ENCODE peak calls at places on chromosomes 3 and 15, in four cellular contexts. One of them, this sample, is unnamed.

GRCh38 chr15:31801152-31801551 is 229.2 kb upstream of the CHRNA7 start:
- DNase-seq in K562: no peak
- DNase-seq in GM12878: no peak
- DNase-seq in H1: no peak
- DNase-seq in this sample: no peak

GRCh38 chr3:7112523-7113056 is 251.7 kb downstream of the GRM7 start:
- DNase-seq in K562: no peak
- DNase-seq in GM12878: no peak
- DNase-seq in H1: no peak
- DNase-seq in this sample: no peak

GRCh38 chr15:96307856-96308394 is 22.6 kb upstream of the NR2F2 start:
- DNase-seq in K562: no peak
- DNase-seq in GM12878: no peak
- DNase-seq in H1: no peak
- DNase-seq in this sample: no peak

GRCh38 chr15:60370105-60370803 is 27.5 kb downstream of the ANXA2 start:
- DNase-seq in K562: no peak
- DNase-seq in GM12878: no peak
- DNase-seq in H1: no peak
- DNase-seq in this sample: no peak

GRCh38 chr3:71372911-71373637 is 210.5 kb downstream of the FOXP1 start:
- DNase-seq in K562: no peak
- DNase-seq in GM12878: no peak
- DNase-seq in H1: no peak
- DNase-seq in this sample: no peak

GRCh38 chr3:111762535-111762934 is 96.5 kb upstream of the PHLDB2 start:
- DNase-seq in K562: no peak
- DNase-seq in GM12878: no peak
- DNase-seq in H1: no peak
- DNase-seq in this sample: peak; percentile 68

GRCh38 chr3:124522226-124522625 is 208.0 kb upstream of the UMPS start:
- DNase-seq in K562: no peak
- DNase-seq in GM12878: no peak
- DNase-seq in H1: no peak
- DNase-seq in this sample: no peak

GRCh38 chr3:7204848-7205156 is 343.9 kb downstream of the GRM7 start:
- DNase-seq in K562: no peak
- DNase-seq in GM12878: peak; percentile 41
- DNase-seq in H1: no peak
- DNase-seq in this sample: no peak

GRCh38 chr3:134359121-134360010 is 14.9 kb downstream of the AMOTL2 start:
- DNase-seq in K562: no peak
- DNase-seq in GM12878: no peak
- DNase-seq in H1: no peak
- DNase-seq in this sample: no peak

GRCh38 chr3:63976166-63976861 is 47.0 kb downstream of the PSMD6 start:
- DNase-seq in K562: no peak
- DNase-seq in GM12878: no peak
- DNase-seq in H1: no peak
- DNase-seq in this sample: peak; percentile 96

GRCh38 chr15:31453558-31454318 is 127.1 kb downstream of the KLF13 start:
- DNase-seq in K562: no peak
- DNase-seq in GM12878: no peak
- DNase-seq in H1: no peak
- DNase-seq in this sample: no peak

GRCh38 chr3:43194490-43195115 is 88.7 kb upstream of the POMGNT2 start:
- DNase-seq in K562: no peak
- DNase-seq in GM12878: no peak
- DNase-seq in H1: no peak
- DNase-seq in this sample: no peak

GRCh38 chr3:12884104-12884742 is 42.9 kb upstream of the RPL32 start:
- DNase-seq in K562: no peak
- DNase-seq in GM12878: no peak
- DNase-seq in H1: no peak
- DNase-seq in this sample: peak; percentile 15

GRCh38 chr15:64699767-64700388 is 75.5 kb downstream of the RBPMS2 start:
- DNase-seq in K562: no peak
- DNase-seq in GM12878: no peak
- DNase-seq in H1: peak; percentile 66
- DNase-seq in this sample: peak; percentile 48

GRCh38 chr15:92907880-92908279 is 7.8 kb downstream of the CHD2 start:
- DNase-seq in K562: no peak
- DNase-seq in GM12878: no peak
- DNase-seq in H1: no peak
- DNase-seq in this sample: peak; percentile 90

GRCh38 chr3:191721390-191721801 is 260.4 kb downstream of the PYDC2 start:
- DNase-seq in K562: no peak
- DNase-seq in GM12878: no peak
- DNase-seq in H1: no peak
- DNase-seq in this sample: no peak

GRCh38 chr3:18946524-18946923 is 201.8 kb upstream of the KCNH8 start:
- DNase-seq in K562: no peak
- DNase-seq in GM12878: no peak
- DNase-seq in H1: peak; percentile 29
- DNase-seq in this sample: no peak

GRCh38 chr3:126205717-126206655 is 25.6 kb upstream of the ALDH1L1 start:
- DNase-seq in K562: no peak
- DNase-seq in GM12878: no peak
- DNase-seq in H1: no peak
- DNase-seq in this sample: peak; percentile 6

GRCh38 chr3:149506965-149507364 is 32.5 kb downstream of the TM4SF4 start:
- DNase-seq in K562: no peak
- DNase-seq in GM12878: no peak
- DNase-seq in H1: no peak
- DNase-seq in this sample: no peak

GRCh38 chr3:38348903-38349302 is 2.3 kb downstream of the XYLB start:
- DNase-seq in K562: no peak
- DNase-seq in GM12878: no peak
- DNase-seq in H1: no peak
- DNase-seq in this sample: peak; percentile 57

GRCh38 chr15:43410572-43411214 is 39.8 kb downstream of the TUBGCP4 start:
- DNase-seq in K562: peak; percentile 51
- DNase-seq in GM12878: no peak
- DNase-seq in H1: no peak
- DNase-seq in this sample: peak; percentile 47

GRCh38 chr3:129446926-129447325 is 6.9 kb downstream of the IFT122 start:
- DNase-seq in K562: no peak
- DNase-seq in GM12878: no peak
- DNase-seq in H1: no peak
- DNase-seq in this sample: no peak

GRCh38 chr3:129453732-129454131 is 13.7 kb downstream of the IFT122 start:
- DNase-seq in K562: no peak
- DNase-seq in GM12878: no peak
- DNase-seq in H1: no peak
- DNase-seq in this sample: peak; percentile 75

GRCh38 chr3:129448187-129448895 is 8.3 kb downstream of the IFT122 start:
- DNase-seq in K562: no peak
- DNase-seq in GM12878: no peak
- DNase-seq in H1: no peak
- DNase-seq in this sample: no peak

GRCh38 chr3:129445472-129445871 is 5.4 kb downstream of the IFT122 start:
- DNase-seq in K562: no peak
- DNase-seq in GM12878: no peak
- DNase-seq in H1: no peak
- DNase-seq in this sample: no peak

GRCh38 chr3:129449279-129450115 is 9.5 kb downstream of the IFT122 start:
- DNase-seq in K562: no peak
- DNase-seq in GM12878: no peak
- DNase-seq in H1: no peak
- DNase-seq in this sample: no peak
- TF ChIP-seq CHD1 in K562: no peak
- TF ChIP-seq CHD1 in GM12878: no peak
- TF ChIP-seq CHD1 in H1: no peak
- TF ChIP-seq CHD1 in this sample: no peak

GRCh38 chr3:53592862-53593261 is 98.5 kb downstream of the CACNA1D start:
- DNase-seq in K562: no peak
- DNase-seq in GM12878: no peak
- DNase-seq in H1: no peak
- DNase-seq in this sample: no peak

GRCh38 chr3:53597136-53597915 is 102.9 kb downstream of the CACNA1D start:
- DNase-seq in K562: no peak
- DNase-seq in GM12878: no peak
- DNase-seq in H1: no peak
- DNase-seq in this sample: no peak

GRCh38 chr3:53594276-53594675 is 99.9 kb downstream of the CACNA1D start:
- DNase-seq in K562: no peak
- DNase-seq in GM12878: no peak
- DNase-seq in H1: no peak
- DNase-seq in this sample: no peak

GRCh38 chr3:53593611-53594010 is 99.2 kb downstream of the CACNA1D start:
- DNase-seq in K562: no peak
- DNase-seq in GM12878: no peak
- DNase-seq in H1: no peak
- DNase-seq in this sample: no peak

GRCh38 chr3:53595660-53596059 is 101.2 kb downstream of the CACNA1D start:
- DNase-seq in K562: no peak
- DNase-seq in GM12878: no peak
- DNase-seq in H1: no peak
- DNase-seq in this sample: no peak
- TF ChIP-seq CHD1 in K562: no peak
- TF ChIP-seq CHD1 in GM12878: no peak
- TF ChIP-seq CHD1 in H1: no peak
- TF ChIP-seq CHD1 in this sample: no peak

GRCh38 chr3:120052685-120053084 is 41.6 kb downstream of the GSK3B start:
- DNase-seq in K562: no peak
- DNase-seq in GM12878: no peak
- DNase-seq in H1: no peak
- DNase-seq in this sample: no peak
- TF ChIP-seq CHD1 in K562: no peak
- TF ChIP-seq CHD1 in GM12878: no peak
- TF ChIP-seq CHD1 in H1: no peak
- TF ChIP-seq CHD1 in this sample: no peak

DNA sequence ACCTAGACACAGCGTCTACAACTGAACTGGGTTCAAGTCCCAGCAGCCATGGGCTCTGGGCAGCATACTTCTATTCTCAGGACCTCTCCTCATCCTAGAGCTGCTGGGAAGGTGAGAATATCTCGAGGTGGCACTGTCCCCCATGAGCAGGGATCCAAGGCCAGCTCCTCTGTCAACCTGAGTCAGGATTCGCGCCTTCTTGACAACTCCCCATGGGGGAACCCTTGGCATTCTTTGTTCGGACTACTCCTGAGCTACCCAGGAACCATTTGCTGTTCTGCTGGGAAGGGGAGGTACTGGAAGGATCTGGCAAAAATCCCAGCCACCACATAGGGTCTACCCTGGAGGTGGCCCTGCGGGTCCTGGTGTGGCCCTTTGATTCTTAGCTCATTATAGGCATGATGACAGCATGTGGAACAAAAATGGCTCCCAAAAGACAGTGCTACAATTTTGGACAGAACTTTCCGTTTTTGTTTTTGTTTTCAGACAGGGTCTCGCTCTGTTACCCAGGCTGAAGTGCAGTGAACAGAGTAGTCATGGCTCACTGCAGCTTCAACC is 22.3 kb downstream of the PLXNB1 start:
- DNase-seq in K562: no peak
- DNase-seq in GM12878: no peak
- DNase-seq in H1: no peak
- DNase-seq in this sample: no peak
- TF ChIP-seq CHD1 in K562: no peak
- TF ChIP-seq CHD1 in GM12878: no peak
- TF ChIP-seq CHD1 in H1: no peak
- TF ChIP-seq CHD1 in this sample: no peak